ENCODE peak calls at places on chromosomes 6 and 20, in ten cellular contexts. Q is GM03348; Y is Kasumi-1; N is HEK293T; M is activated effector memory CD4-positive, alpha-beta T cell treated with Interleukin-2 at 50 U/mL for 16 hours; B is CD8-positive, alpha-beta memory T cell; C is posterior cingulate gyrus; U is DMS153; P is A549; S is activated T-cell treated with anti-CD3 and anti-CD28 coated beads for 1 hour. Z is an unnamed sample.

GRCh38 chr6:9745476-9745875 is 669.4 kb downstream of the TFAP2A start:
- DNase-seq in S (no peak), C (no peak), P (no peak), B (no peak), Y (no peak), N (no peak), M (no peak), Q (no peak), U (no peak), Z (no peak)

GRCh38 chr6:163530406-163530805 is 115.9 kb downstream of the QKI start:
- DNase-seq in M (no peak), U (no peak), S (no peak), N (no peak), C (no peak), Q (no peak), Y (no peak), P (no peak), B (no peak), Z (no peak)

GRCh38 chr6:128600397-128600951 is 80.1 kb upstream of the PTPRK start:
- DNase-seq in N (no peak), P (peak), C (no peak), Q (peak), M (no peak), S (no peak), U (peak), B (no peak), Y (peak), Z (peak)

GRCh38 chr6:28816909-28817807 is 106.6 kb downstream of the TRIM27 start:
- DNase-seq in Y (no peak), U (peak), B (no peak), Q (peak), N (peak), M (no peak), P (peak), S (no peak), C (no peak), Z (peak)

GRCh38 chr6:84762941-84763396 is 1.4 kb downstream of the TBX18 start:
- DNase-seq in C (no peak), N (peak), Y (no peak), Q (peak), U (no peak), S (no peak), M (no peak), B (no peak), P (no peak), Z (no peak)

GRCh38 chr6:136180729-136181128 is 69.4 kb downstream of the MTFR2 start:
- DNase-seq in Y (no peak), S (no peak), C (no peak), U (peak), P (no peak), N (no peak), M (no peak), B (no peak), Q (no peak), Z (no peak)

GRCh38 chr6:42007286-42007685 is 43.0 kb upstream of the TAF8 start:
- DNase-seq in M (no peak), B (no peak), N (no peak), P (no peak), S (no peak), U (no peak), Q (no peak), C (no peak), Y (no peak), Z (peak)

GRCh38 chr6:26086214-26086613 is 1.0 kb upstream of the HFE start:
- DNase-seq in C (no peak), Y (no peak), M (no peak), N (no peak), U (no peak), S (no peak), B (peak), P (no peak), Q (no peak), Z (peak)

GRCh38 chr6:45187841-45188240 is 140.3 kb upstream of the RUNX2 start:
- DNase-seq in U (no peak), C (no peak), N (no peak), P (no peak), S (no peak), B (no peak), M (no peak), Y (no peak), Q (peak), Z (peak)

GRCh38 chr20:38313676-38314075 is 9.7 kb downstream of the BPI start:
- DNase-seq in Q (no peak), B (no peak), M (no peak), C (no peak), Y (no peak), N (no peak), S (no peak), U (no peak), P (no peak), Z (no peak)

GRCh38 chr6:81751388-81752083 is 945 bp downstream of the TENT5A start:
- DNase-seq in B (peak), M (peak), S (peak), Q (peak), P (peak), N (peak), C (peak), U (peak), Y (no peak), Z (peak)

GRCh38 chr6:90918361-90918760 is 331.5 kb upstream of the MAP3K7 start:
- DNase-seq in B (no peak), Q (no peak), S (no peak), U (no peak), M (no peak), N (no peak), P (no peak), Y (peak), C (no peak), Z (no peak)

GRCh38 chr6:52535711-52536423 is 41.0 kb downstream of the TRAM2 start:
- DNase-seq in B (no peak), Y (no peak), U (no peak), Q (no peak), N (no peak), P (no peak), S (no peak), C (no peak), M (no peak), Z (no peak)

GRCh38 chr20:50759678-50760077 is 28.3 kb downstream of the PARD6B start:
- DNase-seq in U (no peak), C (no peak), Q (no peak), B (no peak), Y (no peak), P (no peak), S (no peak), N (no peak), M (no peak), Z (no peak)

GRCh38 chr20:20367681-20368413 is at the start of gene INSM1:
- DNase-seq in U (peak), Q (no peak), C (peak), M (no peak), B (no peak), N (peak), Y (no peak), S (no peak), P (no peak), Z (no peak)

GRCh38 chr20:37649017-37649416 is 44.8 kb upstream of the CTNNBL1 start:
- DNase-seq in Q (no peak), B (no peak), Y (no peak), S (no peak), N (no peak), P (no peak), M (no peak), U (no peak), C (no peak), Z (no peak)